ENCODE peak calls at places on chromosome 5, in eight cellular contexts. X is left cardiac atrium; Q is naive thymus-derived CD8-positive, alpha-beta T cell; A is RWPE2; V is gastroesophageal sphincter; R is activated naive CD8-positive, alpha-beta T cell treated with anti-CD3 and anti-CD28 coated beads, Interleukin-2, amount 10 ng/mL, durations not matched to agents 7 days and 5 days; D is T-cell; Z is CD4-positive, CD25-positive, alpha-beta regulatory T cell. T is an unnamed sample.

GRCh38 chr5:114319236-114319635 is 42.6 kb upstream of the KCNN2 start:
- ATAC-seq in X (no peak), R (no peak), Z (no peak), Q (no peak), V (no peak), A (no peak), D (no peak), T (no peak)

GRCh38 chr5:122192883-122193496 is 63.6 kb downstream of the ZNF474 start:
- ATAC-seq in Q (no peak), Z (no peak), D (no peak), X (peak), V (peak), R (no peak), A (peak), T (peak)

GRCh38 chr5:162160401-162160800 is 92.8 kb downstream of the GABRG2 start:
- ATAC-seq in R (no peak), X (no peak), D (no peak), Q (no peak), V (no peak), Z (no peak), A (no peak), T (no peak)

GRCh38 chr5:111853748-111854147 is 96.8 kb upstream of the NREP start:
- ATAC-seq in Z (no peak), D (no peak), X (no peak), A (no peak), R (no peak), V (no peak), Q (no peak), T (no peak)

GRCh38 chr5:107668933-107669542 is 1.7 kb downstream of the EFNA5 start:
- ATAC-seq in A (peak), X (no peak), D (no peak), R (no peak), Q (no peak), V (no peak), Z (no peak), T (no peak)

GRCh38 chr5:141811287-141812155 is 66.7 kb downstream of the PCDH1 start:
- ATAC-seq in V (no peak), D (peak), Z (peak), R (peak), A (peak), X (no peak), Q (peak), T (peak)

GRCh38 chr5:150647275-150648251 is 7.1 kb downstream of the SYNPO start:
- ATAC-seq in V (peak), Z (no peak), A (no peak), Q (no peak), D (no peak), R (no peak), X (peak), T (no peak)

GRCh38 chr5:170161069-170161468 is 55.4 kb downstream of the FOXI1 start:
- ATAC-seq in R (no peak), Q (no peak), Z (no peak), V (no peak), X (no peak), A (no peak), D (no peak), T (no peak)

GRCh38 chr5:14006823-14007510 is 62.5 kb upstream of the DNAH5 start:
- ATAC-seq in V (peak), D (no peak), Q (no peak), A (no peak), Z (no peak), X (no peak), R (no peak), T (no peak)

GRCh38 chr5:38938424-38938823 is 92.6 kb downstream of the OSMR start:
- ATAC-seq in Z (no peak), Q (no peak), D (no peak), A (no peak), R (no peak), X (no peak), V (no peak), T (no peak)

GRCh38 chr5:56422060-56422762 is 189.1 kb upstream of the ANKRD55 start:
- ATAC-seq in Z (no peak), R (no peak), D (no peak), X (peak), V (no peak), Q (no peak), A (peak), T (peak)